ENCODE peak calls at places on chromosomes 5 and 9, in nine cellular contexts. G, C, A, M, V, E, Z, N and I are unnamed samples.

GRCh38 chr9:107870927-107871720 is 381.6 kb upstream of the KLF4 start:
- DNase-seq in A (no peak), V (no peak), G (no peak), Z (peak; percentile 78), E (no peak), M (no peak), C (no peak), N (no peak), I (no peak)

GRCh38 chr9:124707667-124708066 is 63.4 kb downstream of the NR6A1 start:
- DNase-seq in G (no peak), A (no peak), C (no peak), V (no peak), Z (peak; percentile 72), N (no peak), M (no peak), E (no peak), I (no peak)

GRCh38 chr9:14358523-14358922 is 44.6 kb upstream of the NFIB start:
- DNase-seq in A (no peak), V (no peak), C (no peak), E (no peak), G (no peak), N (no peak), M (no peak), Z (no peak), I (peak; percentile 5)

GRCh38 chr9:76456202-76456926 is 2.6 kb upstream of the GCNT1 start:
- DNase-seq in C (no peak), G (no peak), A (no peak), M (no peak), E (no peak), N (no peak), V (no peak), Z (peak; percentile 82), I (no peak)

GRCh38 chr9:20981486-20981885 is 50.0 kb downstream of the HACD4 start:
- DNase-seq in M (no peak), G (no peak), A (no peak), V (no peak), C (peak; percentile 54), E (no peak), Z (no peak), N (no peak), I (no peak)

GRCh38 chr5:1806199-1806598 is 5.0 kb downstream of the NDUFS6 start:
- DNase-seq in G (no peak), V (no peak), M (no peak), C (no peak), Z (no peak), A (no peak), E (no peak), N (no peak), I (no peak)

GRCh38 chr9:76687861-76688374 is 76.3 kb upstream of the PCA3 start:
- DNase-seq in M (no peak), C (no peak), E (no peak), Z (peak; percentile 95), N (peak; percentile 8), V (no peak), G (peak; percentile 76), A (no peak), I (peak; percentile 89)

GRCh38 chr5:9284781-9285307 is 261.0 kb downstream of the SEMA5A start:
- DNase-seq in M (peak; percentile 65), V (no peak), G (no peak), Z (no peak), A (no peak), C (no peak), E (no peak), N (no peak), I (no peak)

GRCh38 chr5:57710126-57710525 is 227.5 kb upstream of the ACTBL2 start:
- DNase-seq in V (no peak), G (no peak), M (no peak), Z (no peak), E (no peak), C (no peak), N (no peak), A (no peak), I (no peak)

GRCh38 chr9:97737429-97737828 is 40.3 kb upstream of the XPA start:
- DNase-seq in E (no peak), N (peak; percentile 15), C (no peak), M (no peak), Z (no peak), G (no peak), V (no peak), A (peak; percentile 25), I (no peak)

GRCh38 chr5:38707352-38708324 is 138.2 kb upstream of the OSMR start:
- DNase-seq in Z (no peak), A (no peak), V (no peak), M (no peak), G (no peak), C (no peak), E (no peak), N (no peak), I (no peak)

GRCh38 chr9:128114326-128115186 is 13.0 kb downstream of the PTGES2 start:
- DNase-seq in E (peak; percentile 59), G (no peak), M (peak; percentile 21), A (no peak), Z (no peak), C (peak; percentile 42), N (no peak), V (peak; percentile 63), I (no peak)

GRCh38 chr5:113487779-113488644 is at the start of gene MCC:
- DNase-seq in V (peak; percentile 88), M (peak; percentile 85), Z (peak; percentile 61), C (peak; percentile 75), N (peak; percentile 73), G (peak; percentile 76), A (peak; percentile 70), E (peak; percentile 88), I (no peak)

GRCh38 chr5:177399903-177400868 is at the start of gene PFN3:
- DNase-seq in C (no peak), M (no peak), V (no peak), A (no peak), G (no peak), N (no peak), E (no peak), Z (no peak), I (no peak)

GRCh38 chr5:59893061-59893435 is 478 bp downstream of the PDE4D start:
- DNase-seq in A (no peak), G (no peak), E (no peak), C (no peak), Z (no peak), M (no peak), V (peak; percentile 38), N (no peak), I (no peak)

GRCh38 chr5:59897075-59897474 is 3.5 kb upstream of the PDE4D start:
- DNase-seq in N (no peak), E (no peak), G (no peak), Z (no peak), V (no peak), A (no peak), M (no peak), C (no peak), I (no peak)

GRCh38 chr5:59893436-59894227 is at the start of gene PDE4D:
- DNase-seq in E (peak; percentile 67), Z (no peak), N (no peak), V (peak; percentile 72), M (peak; percentile 39), A (peak; percentile 26), C (peak; percentile 66), G (no peak), I (no peak)
- TF ChIP-seq CTCF in E (no peak), Z (no peak), N (no peak), V (no peak), M (no peak), A (no peak), C (no peak), G (no peak), I (no peak)

GRCh38 chr9:89483592-89484474 is 14.1 kb downstream of the SEMA4D start:
- DNase-seq in N (no peak), G (no peak), A (no peak), V (no peak), C (peak; percentile 60), Z (no peak), M (no peak), E (no peak), I (no peak)

GRCh38 chr9:89482950-89483349 is 15.0 kb downstream of the SEMA4D start:
- DNase-seq in C (no peak), Z (no peak), M (no peak), V (no peak), N (no peak), E (no peak), G (no peak), A (no peak), I (no peak)

GRCh38 chr9:89481161-89481915 is 16.6 kb downstream of the SEMA4D start:
- DNase-seq in Z (no peak), G (no peak), V (peak; percentile 34), E (peak; percentile 47), C (no peak), A (no peak), N (no peak), M (no peak), I (no peak)

GRCh38 chr9:89484475-89485404 is 13.2 kb downstream of the SEMA4D start:
- DNase-seq in E (no peak), C (no peak), N (no peak), M (no peak), A (no peak), Z (no peak), G (no peak), V (no peak), I (no peak)

DNA sequence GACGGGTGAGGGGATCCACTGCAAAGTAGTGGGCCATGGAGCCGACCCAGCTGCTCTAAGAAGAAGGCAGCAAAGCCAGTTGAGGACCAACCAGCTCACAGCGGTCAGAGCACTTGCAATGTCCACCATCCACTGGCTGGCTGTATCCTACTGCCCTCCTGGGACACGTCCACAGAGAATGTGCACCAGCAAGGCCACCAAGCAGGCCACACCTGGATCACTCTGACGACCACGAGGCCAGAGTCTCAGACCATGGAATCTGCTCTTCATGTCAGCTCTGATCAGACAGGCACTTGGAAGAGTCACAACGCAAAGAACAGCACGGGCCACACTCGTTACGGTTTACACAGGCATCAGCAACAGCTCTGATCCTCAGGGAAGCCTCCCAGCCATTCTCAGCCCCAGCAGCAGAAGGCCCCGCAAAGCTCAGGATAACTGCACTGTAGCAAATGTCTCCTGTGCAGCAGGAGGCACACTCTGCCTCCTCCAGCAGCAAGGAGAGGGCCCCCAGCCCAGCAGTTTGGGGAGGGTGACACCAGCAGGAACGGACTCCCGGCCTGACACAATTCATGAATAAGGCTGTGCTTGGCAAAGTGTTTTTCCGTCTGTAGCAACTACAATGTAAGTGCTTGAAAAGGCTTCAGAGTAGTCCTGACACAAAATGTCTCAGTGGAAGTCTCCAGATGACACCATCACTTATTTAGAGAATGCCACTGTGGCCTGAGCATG is 15.7 kb downstream of the SEMA4D start:
- DNase-seq in G (no peak), E (peak; percentile 48), C (no peak), N (no peak), Z (no peak), A (no peak), V (peak; percentile 29), M (no peak), I (no peak)
- H3K4me1 ChIP-seq in G (no peaks in the 10 kb centered on the region), E (no peaks in the 10 kb centered on the region), C (peaks cover 12% of the 10 kb centered on the region), N (no peaks in the 10 kb centered on the region), Z (no peaks in the 10 kb centered on the region), A (no peaks in the 10 kb centered on the region), V (peaks cover 8% of the 10 kb centered on the region), M (peaks cover 8% of the 10 kb centered on the region), I (peaks cover 14% of the 10 kb centered on the region)

GRCh38 chr5:74864823-74865222 is 1.4 kb downstream of the FAM169A start:
- DNase-seq in M (no peak), V (no peak), A (no peak), Z (no peak), N (no peak), G (no peak), E (no peak), C (no peak), I (no peak)
- H3K27ac ChIP-seq in M (no peak overlapping the region), V (no peak overlapping the region), A (no peak overlapping the region), Z (no peak overlapping the region), N (peak overlapping the region; percentile 84), G (no peak overlapping the region), E (no peak overlapping the region), C (no peak overlapping the region), I (no peak overlapping the region)

GRCh38 chr9:12640021-12640587 is 53.1 kb upstream of the TYRP1 start:
- DNase-seq in M (no peak), G (no peak), Z (no peak), N (peak; percentile 26), A (peak; percentile 4), C (no peak), V (no peak), E (no peak), I (no peak)
- TF ChIP-seq CTCF in M (peak; percentile 25), G (peak; percentile 64), Z (peak; percentile 65), N (peak; percentile 9), A (peak; percentile 60), C (peak; percentile 34), V (peak; percentile 46), E (peak; percentile 31), I (peak; percentile 36)